ENCODE peak calls at places on chromosomes 5 and 9, in seven cellular contexts. One of them, this sample, is unnamed.

GRCh38 chr5:137462816-137463520 is 36.2 kb downstream of the SPOCK1 start:
- DNase-seq in OCI-LY7: no peak
- DNase-seq in GM23338: no peak
- DNase-seq in hepatocyte: no peak
- DNase-seq in HCT116: no peak
- DNase-seq in GM23248: peak
- DNase-seq in PC-3: peak
- DNase-seq in this sample: no peak

GRCh38 chr9:89873801-89874200 is 269.0 kb downstream of the GADD45G start:
- DNase-seq in GM23248: no peak
- DNase-seq in HCT116: no peak
- DNase-seq in GM23338: no peak
- DNase-seq in PC-3: no peak
- DNase-seq in OCI-LY7: no peak
- DNase-seq in hepatocyte: no peak
- DNase-seq in this sample: no peak

GRCh38 chr5:134538296-134538695 is 12.8 kb downstream of the JADE2 start:
- DNase-seq in hepatocyte: no peak
- DNase-seq in HCT116: no peak
- DNase-seq in OCI-LY7: no peak
- DNase-seq in GM23248: no peak
- DNase-seq in GM23338: no peak
- DNase-seq in PC-3: no peak
- DNase-seq in this sample: no peak

GRCh38 chr5:7671420-7671819 is 179.5 kb downstream of the CFAP90 start:
- DNase-seq in HCT116: no peak
- DNase-seq in PC-3: no peak
- DNase-seq in OCI-LY7: no peak
- DNase-seq in GM23248: no peak
- DNase-seq in GM23338: no peak
- DNase-seq in hepatocyte: no peak
- DNase-seq in this sample: no peak

GRCh38 chr9:126436545-126437269 is 110.1 kb downstream of the MVB12B start:
- DNase-seq in PC-3: peak
- DNase-seq in hepatocyte: no peak
- DNase-seq in HCT116: no peak
- DNase-seq in GM23338: no peak
- DNase-seq in GM23248: peak
- DNase-seq in OCI-LY7: no peak
- DNase-seq in this sample: peak

GRCh38 chr9:97848582-97849237 is 4.3 kb upstream of the FOXE1 start:
- DNase-seq in hepatocyte: no peak
- DNase-seq in GM23338: peak
- DNase-seq in GM23248: peak
- DNase-seq in OCI-LY7: no peak
- DNase-seq in PC-3: no peak
- DNase-seq in HCT116: no peak
- DNase-seq in this sample: peak

GRCh38 chr9:132630811-132631210 is 39.0 kb downstream of the DDX31 start:
- DNase-seq in GM23338: no peak
- DNase-seq in OCI-LY7: no peak
- DNase-seq in PC-3: no peak
- DNase-seq in HCT116: no peak
- DNase-seq in hepatocyte: no peak
- DNase-seq in GM23248: no peak
- DNase-seq in this sample: no peak

GRCh38 chr5:66633754-66634153 is 37.6 kb downstream of the MAST4 start:
- DNase-seq in hepatocyte: peak
- DNase-seq in PC-3: no peak
- DNase-seq in HCT116: no peak
- DNase-seq in GM23248: no peak
- DNase-seq in OCI-LY7: no peak
- DNase-seq in GM23338: peak
- DNase-seq in this sample: peak

GRCh38 chr5:94849821-94850736 is 231.6 kb downstream of the SLF1 start:
- DNase-seq in GM23338: peak
- DNase-seq in hepatocyte: peak
- DNase-seq in GM23248: peak
- DNase-seq in HCT116: peak
- DNase-seq in PC-3: peak
- DNase-seq in OCI-LY7: peak
- DNase-seq in this sample: peak

GRCh38 chr9:119400607-119401006 is 31.4 kb upstream of the BRINP1 start:
- DNase-seq in OCI-LY7: no peak
- DNase-seq in HCT116: no peak
- DNase-seq in GM23338: no peak
- DNase-seq in PC-3: no peak
- DNase-seq in hepatocyte: no peak
- DNase-seq in GM23248: no peak
- DNase-seq in this sample: no peak

GRCh38 chr9:113962391-113962790 is 86.3 kb downstream of the ZNF618 start:
- DNase-seq in HCT116: no peak
- DNase-seq in GM23248: no peak
- DNase-seq in PC-3: no peak
- DNase-seq in GM23338: no peak
- DNase-seq in OCI-LY7: no peak
- DNase-seq in hepatocyte: no peak
- DNase-seq in this sample: no peak

GRCh38 chr9:134922066-134922931 is 4.6 kb upstream of the FCN1 start:
- DNase-seq in HCT116: no peak
- DNase-seq in OCI-LY7: no peak
- DNase-seq in GM23248: no peak
- DNase-seq in PC-3: no peak
- DNase-seq in hepatocyte: peak
- DNase-seq in GM23338: no peak
- DNase-seq in this sample: no peak

GRCh38 chr5:75089137-75089536 is 36.8 kb upstream of the GCNT4 start:
- DNase-seq in PC-3: peak
- DNase-seq in GM23248: peak
- DNase-seq in OCI-LY7: no peak
- DNase-seq in HCT116: no peak
- DNase-seq in hepatocyte: no peak
- DNase-seq in GM23338: no peak
- DNase-seq in this sample: no peak
- H3K4me2 ChIP-seq in PC-3: no peak
- H3K4me2 ChIP-seq in GM23248: no peak
- H3K4me2 ChIP-seq in OCI-LY7: no peak
- H3K4me2 ChIP-seq in HCT116: no peak
- H3K4me2 ChIP-seq in hepatocyte: no peak
- H3K4me2 ChIP-seq in GM23338: no peak
- H3K4me2 ChIP-seq in this sample: no peak

DNA sequence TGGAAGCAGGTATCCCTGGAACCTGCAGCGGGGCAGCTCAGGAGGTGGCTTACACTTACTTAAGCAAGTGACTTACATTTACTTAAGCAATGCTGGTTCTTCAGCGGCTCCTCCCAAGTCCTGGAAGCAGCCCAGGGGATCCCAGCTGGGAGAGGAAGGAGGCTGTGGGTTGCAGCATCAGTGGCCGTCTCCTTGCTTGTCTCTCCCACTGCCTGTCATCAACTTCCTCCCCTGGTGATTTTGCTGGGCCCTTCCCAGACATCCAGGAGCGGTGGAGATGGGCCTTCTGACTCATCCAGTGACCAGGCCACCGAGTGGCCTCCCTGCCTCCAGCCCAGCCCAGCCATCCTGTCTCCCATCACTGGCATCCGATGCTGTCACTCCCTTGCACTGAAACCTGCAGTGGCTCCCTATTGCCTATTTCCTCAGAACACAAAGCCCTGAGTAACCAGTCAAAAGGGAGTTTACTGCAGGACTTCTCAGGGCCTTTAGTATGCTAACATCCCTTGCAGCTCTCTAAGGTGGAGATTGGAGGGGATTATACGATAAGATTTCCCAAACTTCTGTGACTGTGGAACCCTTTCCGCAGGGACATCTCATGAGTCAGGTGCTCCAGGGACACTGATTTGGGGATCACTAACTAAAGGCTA is 155.9 kb upstream of the PHYKPL start:
- DNase-seq in GM23338: no peak
- DNase-seq in HCT116: no peak
- DNase-seq in GM23248: peak
- DNase-seq in OCI-LY7: no peak
- DNase-seq in PC-3: no peak
- DNase-seq in hepatocyte: peak
- DNase-seq in this sample: no peak
- TF ChIP-seq EZH2phosphoT487 in GM23338: no peak
- TF ChIP-seq EZH2phosphoT487 in HCT116: no peak
- TF ChIP-seq EZH2phosphoT487 in GM23248: no peak
- TF ChIP-seq EZH2phosphoT487 in OCI-LY7: no peak
- TF ChIP-seq EZH2phosphoT487 in PC-3: no peak
- TF ChIP-seq EZH2phosphoT487 in hepatocyte: no peak
- TF ChIP-seq EZH2phosphoT487 in this sample: no peak

GRCh38 chr5:176737746-176738699 is 72.3 kb upstream of the UNC5A start:
- DNase-seq in GM23248: no peak
- DNase-seq in hepatocyte: no peak
- DNase-seq in OCI-LY7: no peak
- DNase-seq in HCT116: no peak
- DNase-seq in PC-3: no peak
- DNase-seq in GM23338: no peak
- DNase-seq in this sample: no peak
- H3K4me2 ChIP-seq in GM23248: no peak
- H3K4me2 ChIP-seq in hepatocyte: no peak
- H3K4me2 ChIP-seq in OCI-LY7: no peak
- H3K4me2 ChIP-seq in HCT116: no peak
- H3K4me2 ChIP-seq in PC-3: no peak
- H3K4me2 ChIP-seq in GM23338: no peak
- H3K4me2 ChIP-seq in this sample: no peak

DNA sequence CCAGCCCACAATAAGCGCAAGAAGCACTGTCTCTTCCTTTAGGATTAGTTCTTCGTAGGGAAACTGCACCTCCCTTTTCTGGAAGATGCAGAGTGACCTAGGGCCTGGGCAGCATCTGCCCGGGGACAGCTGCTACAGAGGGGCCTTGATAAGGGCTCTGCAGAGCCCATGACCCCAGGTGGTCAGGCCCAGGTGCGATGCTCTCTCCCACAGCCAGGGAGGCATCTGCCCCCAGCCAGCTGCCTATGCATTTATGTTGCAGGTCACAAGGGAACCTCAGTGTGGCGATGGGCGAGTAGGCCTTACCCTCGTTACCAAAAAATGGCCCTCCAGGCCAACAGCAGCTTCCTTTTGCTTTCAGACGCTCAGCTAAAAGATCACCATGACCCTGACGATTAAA is 55.0 kb downstream of the PSMB7 start:
- DNase-seq in hepatocyte: no peak
- DNase-seq in GM23248: no peak
- DNase-seq in GM23338: peak
- DNase-seq in PC-3: no peak
- DNase-seq in OCI-LY7: no peak
- DNase-seq in HCT116: no peak
- DNase-seq in this sample: no peak
- TF ChIP-seq EZH2phosphoT487 in hepatocyte: no peak
- TF ChIP-seq EZH2phosphoT487 in GM23248: no peak
- TF ChIP-seq EZH2phosphoT487 in GM23338: no peak
- TF ChIP-seq EZH2phosphoT487 in PC-3: no peak
- TF ChIP-seq EZH2phosphoT487 in OCI-LY7: no peak
- TF ChIP-seq EZH2phosphoT487 in HCT116: no peak
- TF ChIP-seq EZH2phosphoT487 in this sample: no peak

GRCh38 chr5:109692011-109692410 is 2.3 kb downstream of the MAN2A1 start:
- DNase-seq in GM23338: no peak
- DNase-seq in HCT116: no peak
- DNase-seq in GM23248: peak
- DNase-seq in OCI-LY7: no peak
- DNase-seq in hepatocyte: no peak
- DNase-seq in PC-3: peak
- DNase-seq in this sample: peak
- H3K4me2 ChIP-seq in GM23338: peak
- H3K4me2 ChIP-seq in HCT116: peak
- H3K4me2 ChIP-seq in GM23248: peak
- H3K4me2 ChIP-seq in OCI-LY7: peak
- H3K4me2 ChIP-seq in hepatocyte: peak
- H3K4me2 ChIP-seq in PC-3: peak
- H3K4me2 ChIP-seq in this sample: peak

GRCh38 chr5:173714551-173715428 is 98.3 kb upstream of the BOD1 start:
- DNase-seq in HCT116: no peak
- DNase-seq in PC-3: peak
- DNase-seq in GM23338: no peak
- DNase-seq in GM23248: peak
- DNase-seq in hepatocyte: no peak
- DNase-seq in OCI-LY7: no peak
- DNase-seq in this sample: no peak
- TF ChIP-seq EZH2phosphoT487 in HCT116: no peak
- TF ChIP-seq EZH2phosphoT487 in PC-3: no peak
- TF ChIP-seq EZH2phosphoT487 in GM23338: no peak
- TF ChIP-seq EZH2phosphoT487 in GM23248: no peak
- TF ChIP-seq EZH2phosphoT487 in hepatocyte: no peak
- TF ChIP-seq EZH2phosphoT487 in OCI-LY7: no peak
- TF ChIP-seq EZH2phosphoT487 in this sample: no peak

This sample was measured in neural progenitor cell.